ENCODE peak calls at places on chromosome 13, in four cellular contexts. B, U, X and Y are unnamed samples.

GRCh38 chr13:40352385-40352778 is 314.1 kb downstream of the FOXO1 start:
- DNase-seq in B (no peak), U (no peak), X (no peak), Y (peak)

GRCh38 chr13:31094331-31095015 is 67.2 kb downstream of the HSPH1 start:
- DNase-seq in B (no peak), U (no peak), X (no peak), Y (no peak)

GRCh38 chr13:67520886-67521285 is 290.8 kb upstream of the PCDH9 start:
- DNase-seq in B (no peak), U (no peak), X (no peak), Y (no peak)

GRCh38 chr13:55062662-55063061 is 2034.0 kb downstream of the OLFM4 start:
- DNase-seq in B (no peak), U (no peak), X (no peak), Y (no peak)

GRCh38 chr13:73870970-73871935 is 263.0 kb downstream of the KLF12 start:
- DNase-seq in B (no peak), U (no peak), X (no peak), Y (peak)

GRCh38 chr13:49225358-49226042 is 5.4 kb downstream of the MLNR start:
- DNase-seq in B (no peak), U (no peak), X (no peak), Y (peak)

GRCh38 chr13:50419466-50419865 is 404.2 kb downstream of the KCNRG start:
- DNase-seq in B (no peak), U (no peak), X (no peak), Y (no peak)

GRCh38 chr13:59442461-59442860 is 721.3 kb downstream of the DIAPH3 start:
- DNase-seq in B (no peak), U (no peak), X (no peak), Y (no peak)